ENCODE peak calls at places on chromosomes 2 and 18, in eight cellular contexts. One of them, this sample, is unnamed.

GRCh38 chr18:48013162-48013561 is 82.7 kb upstream of the SMAD2 start:
- DNase-seq in activated T-cell treated with anti-CD3 and anti-CD28 coated beads, Interleukin-2, amount 50 U/mL, for 72 hours: no peak
- DNase-seq in RWPE1: no peak
- DNase-seq in kidney tubule cell: no peak
- DNase-seq in HT1080: no peak
- DNase-seq in HepG2: no peak
- DNase-seq in right atrium auricular region: no peak
- DNase-seq in neural progenitor cell: no peak
- DNase-seq in this sample: no peak

GRCh38 chr2:145601306-145601925 is 1081.5 kb upstream of the ZEB2 start:
- DNase-seq in HepG2: no peak
- DNase-seq in activated T-cell treated with anti-CD3 and anti-CD28 coated beads, Interleukin-2, amount 50 U/mL, for 72 hours: no peak
- DNase-seq in HT1080: no peak
- DNase-seq in RWPE1: no peak
- DNase-seq in kidney tubule cell: no peak
- DNase-seq in neural progenitor cell: no peak
- DNase-seq in right atrium auricular region: no peak
- DNase-seq in this sample: peak

GRCh38 chr2:85440736-85441135 is 22.2 kb downstream of the SH2D6 start:
- DNase-seq in kidney tubule cell: no peak
- DNase-seq in HT1080: no peak
- DNase-seq in HepG2: no peak
- DNase-seq in RWPE1: no peak
- DNase-seq in activated T-cell treated with anti-CD3 and anti-CD28 coated beads, Interleukin-2, amount 50 U/mL, for 72 hours: no peak
- DNase-seq in right atrium auricular region: no peak
- DNase-seq in neural progenitor cell: no peak
- DNase-seq in this sample: no peak

GRCh38 chr2:200788129-200788718 is 23.5 kb upstream of the BZW1 start:
- DNase-seq in neural progenitor cell: no peak
- DNase-seq in right atrium auricular region: no peak
- DNase-seq in RWPE1: no peak
- DNase-seq in HepG2: no peak
- DNase-seq in activated T-cell treated with anti-CD3 and anti-CD28 coated beads, Interleukin-2, amount 50 U/mL, for 72 hours: no peak
- DNase-seq in HT1080: peak
- DNase-seq in kidney tubule cell: peak
- DNase-seq in this sample: peak

GRCh38 chr18:36372902-36373301 is 75.4 kb downstream of the FHOD3 start:
- DNase-seq in right atrium auricular region: no peak
- DNase-seq in neural progenitor cell: no peak
- DNase-seq in HepG2: no peak
- DNase-seq in activated T-cell treated with anti-CD3 and anti-CD28 coated beads, Interleukin-2, amount 50 U/mL, for 72 hours: no peak
- DNase-seq in kidney tubule cell: no peak
- DNase-seq in RWPE1: peak
- DNase-seq in HT1080: peak
- DNase-seq in this sample: peak

GRCh38 chr18:11149441-11150270 is at the start of gene PIEZO2:
- DNase-seq in right atrium auricular region: no peak
- DNase-seq in activated T-cell treated with anti-CD3 and anti-CD28 coated beads, Interleukin-2, amount 50 U/mL, for 72 hours: peak
- DNase-seq in HT1080: no peak
- DNase-seq in kidney tubule cell: peak
- DNase-seq in RWPE1: no peak
- DNase-seq in HepG2: peak
- DNase-seq in neural progenitor cell: peak
- DNase-seq in this sample: no peak

GRCh38 chr2:234502285-234502918 is 5.5 kb upstream of the ARL4C start:
- DNase-seq in neural progenitor cell: peak
- DNase-seq in kidney tubule cell: peak
- DNase-seq in HT1080: peak
- DNase-seq in RWPE1: peak
- DNase-seq in activated T-cell treated with anti-CD3 and anti-CD28 coated beads, Interleukin-2, amount 50 U/mL, for 72 hours: no peak
- DNase-seq in right atrium auricular region: no peak
- DNase-seq in HepG2: no peak
- DNase-seq in this sample: peak

GRCh38 chr2:152433289-152433688 is 98.3 kb downstream of the FMNL2 start:
- DNase-seq in activated T-cell treated with anti-CD3 and anti-CD28 coated beads, Interleukin-2, amount 50 U/mL, for 72 hours: no peak
- DNase-seq in HT1080: no peak
- DNase-seq in kidney tubule cell: no peak
- DNase-seq in right atrium auricular region: no peak
- DNase-seq in HepG2: no peak
- DNase-seq in neural progenitor cell: no peak
- DNase-seq in RWPE1: no peak
- DNase-seq in this sample: no peak

This sample was measured in PC-3.